ENCODE peak calls at places on chromosome 22, in four cellular contexts. C is adrenal gland; U is CD8-positive, alpha-beta T cell; Z is tibial nerve. E is an unnamed sample.

GRCh38 chr22:37284807-37285355 is 2.6 kb downstream of the CYTH4 start:
- DNase-seq in U (peak), C (peak), Z (peak), E (no peak)

GRCh38 chr22:35611891-35612576 is 5.1 kb downstream of the MB start:
- DNase-seq in C (peak), Z (no peak), U (no peak), E (no peak)

GRCh38 chr22:38706101-38706884 is 549 bp downstream of the GTPBP1 start:
- DNase-seq in U (no peak), Z (peak), C (peak), E (peak)

GRCh38 chr22:44024288-44024908 is at the start of gene PARVB:
- DNase-seq in U (no peak), Z (no peak), C (peak), E (peak)

GRCh38 chr22:28986366-28986765 is 75.3 kb downstream of the C22orf31 start:
- DNase-seq in C (no peak), U (no peak), Z (no peak), E (no peak)

GRCh38 chr22:38155703-38156102 is 25.9 kb downstream of the PLA2G6 start:
- DNase-seq in C (no peak), Z (no peak), U (no peak), E (no peak)

GRCh38 chr22:44957267-44957905 is 52.4 kb downstream of the PHF21B start:
- DNase-seq in C (no peak), U (no peak), Z (no peak), E (no peak)

GRCh38 chr22:40046126-40046525 is 51.4 kb downstream of the FAM83F start:
- DNase-seq in U (no peak), C (no peak), Z (no peak), E (no peak)

GRCh38 chr22:43263645-43264514 is 76.9 kb upstream of the TTLL12 start:
- DNase-seq in Z (no peak), U (peak), C (peak), E (no peak)

GRCh38 chr22:19800761-19801244 is 40.2 kb downstream of the TBX1 start:
- DNase-seq in U (no peak), Z (no peak), C (no peak), E (no peak)
- TF ChIP-seq CTCF in U (no peak), Z (no peak), C (no peak), E (peak)

GRCh38 chr22:23604939-23605712 is 25.0 kb upstream of the IGLL1 start:
- DNase-seq in U (no peak), Z (no peak), C (no peak), E (no peak)
- TF ChIP-seq CTCF in U (no peak), Z (no peak), C (no peak), E (no peak)

GRCh38 chr22:21641795-21642583 is at the start of gene SDF2L1:
- DNase-seq in Z (peak), U (peak), C (peak), E (peak)
- TF ChIP-seq CTCF in Z (peak), U (no peak), C (no peak), E (no peak)

GRCh38 chr22:26610072-26610958 is 7.5 kb downstream of the CRYBB1 start:
- DNase-seq in U (no peak), C (peak), Z (no peak), E (no peak)

GRCh38 chr22:26609287-26609686 is 8.5 kb downstream of the CRYBB1 start:
- DNase-seq in Z (no peak), C (no peak), U (no peak), E (no peak)

GRCh38 chr22:26612652-26613051 is 5.2 kb downstream of the CRYBB1 start:
- DNase-seq in C (no peak), Z (no peak), U (no peak), E (no peak)

GRCh38 chr22:26608129-26608528 is 9.7 kb downstream of the CRYBB1 start:
- DNase-seq in Z (no peak), U (no peak), C (no peak), E (no peak)

GRCh38 chr22:26610983-26611382 is 6.8 kb downstream of the CRYBB1 start:
- DNase-seq in Z (no peak), U (no peak), C (no peak), E (no peak)
- TF ChIP-seq CTCF in Z (no peak), U (no peak), C (no peak), E (no peak)

E was measured in progenitor cell of endocrine pancreas.